ENCODE peak calls at places on chromosomes 5 and 9, in eight cellular contexts. D is sigmoid colon; S is heart right ventricle; G is astrocyte; Y is right cardiac atrium; W is CD8-positive, alpha-beta T cell; H is ovary; X is right lobe of liver. R is an unnamed sample. For H3K4me1, the result is how much of the 10 kb centered on the place peaks cover.

GRCh38 chr5:175542232-175542965 is 64.0 kb downstream of the SFXN1 start:
- DNase-seq in D (no peak), G (no peak), Y (no peak), H (no peak), X (no peak), W (no peak), S (no peak), R (no peak)

GRCh38 chr5:82182662-82183061 is 95.5 kb downstream of the RPS23 start:
- DNase-seq in H (no peak), S (no peak), X (no peak), W (no peak), D (no peak), Y (no peak), G (no peak), R (no peak)

GRCh38 chr5:53166101-53166500 is 56.5 kb upstream of the MOCS2 start:
- DNase-seq in G (no peak), X (no peak), S (no peak), W (no peak), H (no peak), D (no peak), Y (no peak), R (no peak)

GRCh38 chr5:112977440-112977861 is 853 bp downstream of the DCP2 start:
- DNase-seq in H (no peak), S (no peak), X (no peak), Y (no peak), W (no peak), G (peak), D (no peak), R (no peak)

GRCh38 chr9:126275386-126276001 is 51.1 kb upstream of the MVB12B start:
- DNase-seq in W (no peak), S (peak), H (peak), D (no peak), Y (peak), X (no peak), G (peak), R (no peak)

GRCh38 chr9:133797406-133798150 is 59.4 kb upstream of the SARDH start:
- DNase-seq in G (no peak), S (no peak), X (no peak), W (no peak), Y (no peak), H (no peak), D (no peak), R (no peak)

GRCh38 chr5:37568893-37569292 is 189.8 kb downstream of the WDR70 start:
- DNase-seq in X (no peak), D (no peak), G (no peak), S (no peak), W (no peak), H (no peak), Y (no peak), R (no peak)

GRCh38 chr5:71830626-71831539 is 111.8 kb downstream of the CARTPT start:
- DNase-seq in H (peak), W (no peak), Y (peak), X (no peak), D (peak), G (peak), S (peak), R (peak)

GRCh38 chr5:169637085-169637855 is at the start of gene DOCK2:
- DNase-seq in Y (peak), W (peak), H (no peak), S (peak), G (no peak), D (peak), X (peak), R (no peak)

GRCh38 chr9:89536145-89536574 is 38.2 kb upstream of the SEMA4D start:
- DNase-seq in X (no peak), G (no peak), S (no peak), H (no peak), D (no peak), Y (no peak), W (no peak), R (no peak)

GRCh38 chr5:89703799-89704198 is 705.8 kb downstream of the CETN3 start:
- DNase-seq in D (no peak), W (no peak), G (peak), S (no peak), Y (no peak), X (no peak), H (no peak), R (no peak)
- H3K27ac ChIP-seq in D (no peak), W (no peak), G (peak), S (no peak), Y (no peak), X (no peak), H (no peak), R (no peak)

DNA sequence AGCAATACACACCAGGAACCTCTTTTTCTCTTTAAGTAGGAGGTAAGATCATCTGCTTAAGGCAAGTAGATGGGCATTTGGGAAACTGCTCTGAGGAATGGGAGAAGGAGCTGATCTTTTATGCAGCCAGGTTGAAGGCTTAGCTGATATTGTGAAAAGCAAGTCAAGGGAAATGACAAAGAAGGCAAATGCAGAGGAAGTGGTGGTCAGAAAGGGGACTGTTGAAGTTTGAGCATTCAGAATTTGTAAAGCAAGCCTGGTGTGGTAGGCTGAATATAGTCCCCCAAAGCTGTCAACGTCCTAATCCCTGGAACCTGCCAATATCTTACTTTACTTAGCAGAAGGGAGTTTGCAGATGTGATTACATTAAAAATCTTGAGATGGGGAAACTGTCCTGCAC is 128.9 kb downstream of the ADAMTS12 start:
- DNase-seq in X (no peak), W (no peak), Y (no peak), D (no peak), H (no peak), G (no peak), S (no peak), R (no peak)
- H3K4me1 ChIP-seq in X (under half), W (under half), Y (under half), D (under half), H (under half), G (under half), S (under half), R (under half)

GRCh38 chr5:10578869-10579268 is 15.0 kb downstream of the ANKRD33B start:
- DNase-seq in D (no peak), X (no peak), Y (no peak), W (no peak), G (no peak), H (no peak), S (no peak), R (no peak)

GRCh38 chr5:10580531-10581423 is 16.9 kb downstream of the ANKRD33B start:
- DNase-seq in D (no peak), S (no peak), H (no peak), W (no peak), G (no peak), X (no peak), Y (no peak), R (no peak)

GRCh38 chr5:10578292-10578663 is 14.4 kb downstream of the ANKRD33B start:
- DNase-seq in W (no peak), Y (no peak), D (no peak), X (no peak), S (no peak), H (no peak), G (no peak), R (no peak)

GRCh38 chr5:10581424-10581748 is 17.5 kb downstream of the ANKRD33B start:
- DNase-seq in X (no peak), W (no peak), G (no peak), Y (no peak), S (no peak), H (no peak), D (no peak), R (peak)

DNA sequence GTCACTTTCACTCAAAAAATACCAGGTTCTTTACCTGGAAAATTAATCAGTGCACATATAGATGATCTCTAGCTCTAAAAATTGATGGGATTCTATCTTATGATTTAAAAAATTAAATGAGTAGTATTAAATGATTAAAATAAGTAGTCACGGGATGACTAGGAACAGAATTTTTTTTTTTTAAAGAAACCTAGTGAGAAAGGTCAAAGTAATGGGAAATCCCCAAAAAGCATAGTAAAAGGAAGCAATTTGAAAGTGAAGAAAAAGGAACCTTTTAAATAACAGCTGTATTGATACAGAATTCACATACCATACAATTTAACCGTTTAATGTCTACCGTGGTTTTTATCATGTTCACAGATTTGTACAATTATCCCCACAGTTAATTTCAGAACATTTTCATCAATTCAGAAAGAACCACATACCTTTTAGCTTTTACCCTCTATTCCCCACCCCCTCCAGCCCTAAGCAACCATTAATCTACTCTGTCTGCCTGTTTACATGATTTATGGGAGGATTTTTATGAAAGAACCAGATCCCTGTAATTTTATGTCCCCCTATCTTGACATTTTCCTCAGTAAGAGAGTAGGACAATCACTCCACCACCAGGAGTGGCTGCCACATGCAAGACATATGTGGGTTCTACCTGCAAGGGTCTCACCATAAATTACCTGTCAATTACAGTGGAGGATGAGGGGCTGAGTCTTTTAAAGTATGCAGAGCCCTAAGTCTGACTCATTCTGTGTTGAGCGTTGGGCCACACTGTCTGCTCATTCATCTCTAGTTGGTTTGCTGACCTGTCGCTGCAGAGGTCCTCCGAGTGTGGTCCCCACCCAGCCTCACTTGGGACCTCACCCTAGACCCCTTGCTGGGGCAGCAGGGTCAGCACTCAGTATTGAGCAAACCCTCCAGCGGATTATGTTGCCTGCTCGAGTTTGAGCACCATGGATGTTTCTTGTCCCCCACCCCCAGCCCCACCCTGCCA is 16.0 kb downstream of the ANKRD33B start:
- DNase-seq in Y (no peak), G (no peak), X (no peak), H (no peak), S (no peak), W (no peak), D (no peak), R (no peak)
- H3K27ac ChIP-seq in Y (no peak), G (no peak), X (no peak), H (no peak), S (no peak), W (no peak), D (no peak), R (no peak)

GRCh38 chr5:139686356-139686918 is 38.3 kb downstream of the CXXC5 start:
- DNase-seq in W (no peak), D (no peak), X (no peak), S (no peak), Y (no peak), G (no peak), H (no peak), R (no peak)

GRCh38 chr5:139683295-139684271 is 35.4 kb downstream of the CXXC5 start:
- DNase-seq in W (no peak), G (no peak), X (no peak), D (no peak), H (no peak), S (no peak), Y (no peak), R (no peak)

GRCh38 chr5:139685886-139686285 is 37.7 kb downstream of the CXXC5 start:
- DNase-seq in D (no peak), W (no peak), Y (no peak), X (no peak), H (no peak), G (no peak), S (no peak), R (no peak)

GRCh38 chr5:139684350-139684880 is 36.3 kb downstream of the CXXC5 start:
- DNase-seq in G (no peak), H (no peak), S (no peak), Y (no peak), W (no peak), D (no peak), X (no peak), R (no peak)

DNA sequence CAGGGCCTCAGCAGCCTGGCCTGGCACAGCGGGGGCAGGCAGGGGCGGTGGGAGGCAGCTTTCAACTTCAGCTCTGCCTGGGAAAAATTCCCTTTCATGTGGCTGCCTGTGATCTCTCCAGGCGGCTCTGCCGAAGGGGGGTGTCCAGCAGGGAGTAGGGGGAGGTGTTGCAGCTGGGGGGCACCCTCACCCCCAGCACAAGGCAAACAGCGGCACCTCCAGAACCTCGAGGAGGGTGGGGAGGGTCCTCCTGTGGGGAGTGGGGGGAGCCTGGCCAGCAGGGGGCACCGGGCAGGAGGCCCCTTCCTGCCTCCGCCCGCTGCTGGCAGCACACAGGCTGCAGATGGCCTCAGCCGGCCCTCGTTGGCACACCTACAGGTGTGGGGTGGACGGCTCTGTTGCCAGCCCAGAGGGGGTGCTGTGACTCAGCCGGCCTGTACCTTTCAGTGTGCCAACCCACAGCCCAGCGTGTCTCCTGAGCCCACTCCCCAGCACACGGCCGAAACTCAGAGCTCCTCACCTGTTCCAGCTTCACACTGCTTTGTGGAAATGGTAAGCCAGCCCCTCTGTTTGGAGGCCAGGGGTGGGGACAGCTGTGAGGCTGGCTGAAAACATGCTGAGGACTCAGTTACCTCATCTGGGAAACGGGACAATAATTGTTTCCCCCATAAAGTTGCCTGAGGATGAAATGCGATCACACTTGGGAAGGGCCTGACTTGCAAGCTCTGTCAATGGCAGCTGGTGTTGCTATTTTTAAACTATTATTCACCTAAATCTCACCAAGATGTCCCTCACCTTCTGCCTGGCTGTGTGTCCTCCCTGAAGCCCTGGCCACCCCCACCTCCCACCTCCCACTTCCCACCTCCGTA is 37.0 kb downstream of the CXXC5 start:
- DNase-seq in X (no peak), G (no peak), W (no peak), D (no peak), H (no peak), Y (peak), S (no peak), R (no peak)
- H3K4me1 ChIP-seq in X (half or more), G (half or more), W (under half), D (under half), H (under half), Y (under half), S (under half), R (under half)

GRCh38 chr5:149681922-149682321 is 48.2 kb upstream of the PPARGC1B start:
- DNase-seq in W (no peak), Y (no peak), H (no peak), X (no peak), G (no peak), D (no peak), S (no peak), R (no peak)
- H3K27ac ChIP-seq in W (no peak), Y (peak), H (no peak), X (no peak), G (no peak), D (no peak), S (peak), R (no peak)

GRCh38 chr9:4762108-4762888 is 21.3 kb upstream of the AK3 start:
- DNase-seq in Y (peak), H (peak), D (peak), G (peak), W (peak), S (peak), X (peak), R (peak)

GRCh38 chr9:4755026-4755609 is 14.1 kb upstream of the AK3 start:
- DNase-seq in X (no peak), S (no peak), G (no peak), D (no peak), H (no peak), W (no peak), Y (no peak), R (no peak)

GRCh38 chr9:4760122-4760521 is 19.1 kb upstream of the AK3 start:
- DNase-seq in D (no peak), X (no peak), G (no peak), Y (no peak), W (no peak), H (no peak), S (no peak), R (no peak)

GRCh38 chr9:4756420-4756819 is 15.4 kb upstream of the AK3 start:
- DNase-seq in X (no peak), G (no peak), W (no peak), D (no peak), S (no peak), Y (no peak), H (no peak), R (no peak)
- H3K4me1 ChIP-seq in X (under half), G (under half), W (under half), D (under half), S (under half), Y (under half), H (under half), R (under half)

DNA sequence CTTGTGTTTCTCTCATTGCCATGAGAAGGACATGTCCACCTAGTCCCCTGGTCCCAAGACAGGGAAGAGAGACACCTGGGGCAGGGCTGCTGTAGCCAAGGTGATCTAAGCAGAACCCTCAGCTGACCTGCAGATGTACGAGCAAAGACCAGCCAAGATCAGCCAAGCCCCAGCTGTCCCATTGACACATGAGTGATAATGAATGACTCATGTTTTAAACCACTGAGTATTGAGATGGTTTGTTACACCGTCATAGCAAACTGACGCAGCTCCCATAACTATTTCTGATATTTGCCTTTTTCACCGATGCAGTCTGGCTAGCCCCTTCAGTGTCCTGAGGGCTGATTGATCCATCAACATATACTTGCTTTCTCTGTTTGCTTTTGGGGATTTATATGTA is 6.7 kb downstream of the OR1K1 start:
- DNase-seq in Y (no peak), H (no peak), W (no peak), X (no peak), G (peak), D (no peak), S (no peak), R (no peak)
- H3K27ac ChIP-seq in Y (no peak), H (no peak), W (no peak), X (no peak), G (no peak), D (no peak), S (no peak), R (no peak)

GRCh38 chr5:68221488-68221887 is 5.9 kb downstream of the PIK3R1 start:
- DNase-seq in Y (no peak), D (no peak), W (no peak), X (no peak), S (no peak), G (no peak), H (no peak), R (no peak)
- H3K4me1 ChIP-seq in Y (under half), D (under half), W (half or more), X (half or more), S (under half), G (under half), H (under half), R (under half)

DNA sequence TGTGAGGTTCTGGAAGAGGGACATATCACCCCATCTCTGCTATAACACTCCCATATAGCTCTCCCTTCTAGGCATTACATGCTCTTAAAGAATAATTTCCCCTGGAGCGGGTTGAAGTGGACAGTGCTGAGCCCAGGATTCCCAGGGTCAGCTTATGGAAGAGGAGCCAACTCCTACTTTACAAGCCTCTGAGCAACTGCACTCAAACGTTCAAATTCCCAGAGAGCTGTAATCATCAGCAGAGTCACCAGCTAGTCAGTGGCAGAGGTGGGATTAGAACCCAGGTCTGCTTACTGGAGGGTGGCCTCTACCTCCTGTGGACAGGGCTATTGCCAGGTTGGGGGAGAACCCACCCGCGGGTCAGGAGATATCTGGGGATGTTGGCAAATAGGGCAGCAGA is 1.4 kb downstream of the NEURL1B start:
- DNase-seq in W (no peak), S (no peak), G (no peak), Y (no peak), H (no peak), D (no peak), X (no peak), R (no peak)
- H3K27ac ChIP-seq in W (no peak), S (peak), G (no peak), Y (peak), H (peak), D (peak), X (peak), R (no peak)